ENCODE peak calls at places on chromosome 16, in nine cellular contexts. I is stomach, M is ascending aorta, R is lower leg skin, Q is endodermal cell, G is bronchial epithelial cell, E is skeletal muscle cell, X is PC-3, D is H7. J is an unnamed sample.

GRCh38 chr16:26985100-26986065 is 81.3 kb upstream of the C16orf82 start:
- DNase-seq in I (no peak), M (no peak), R (no peak), Q (peak), G (no peak), E (no peak), X (no peak), D (peak), J (no peak)

GRCh38 chr16:53249331-53249730 is 184.9 kb upstream of the RBL2 start:
- DNase-seq in I (no peak), M (no peak), R (no peak), Q (no peak), G (no peak), E (no peak), X (no peak), D (no peak), J (no peak)

GRCh38 chr16:85428899-85429775 is 184.0 kb upstream of the GSE1 start:
- DNase-seq in I (no peak), M (no peak), R (no peak), Q (peak), G (no peak), E (no peak), X (no peak), D (peak), J (no peak)

GRCh38 chr16:87895641-87896141 is 26.4 kb upstream of the SLC7A5 start:
- DNase-seq in I (peak), M (no peak), R (peak), Q (no peak), G (no peak), E (peak), X (no peak), D (no peak), J (no peak)

GRCh38 chr16:20166531-20167235 is 93.0 kb upstream of the GPR139 start:
- DNase-seq in I (no peak), M (no peak), R (no peak), Q (no peak), G (no peak), E (peak), X (no peak), D (peak), J (no peak)

GRCh38 chr16:13158427-13158826 is 257.0 kb downstream of the SHISA9 start:
- DNase-seq in I (no peak), M (no peak), R (no peak), Q (no peak), G (no peak), E (no peak), X (no peak), D (no peak), J (no peak)

GRCh38 chr16:56801762-56802161 is 63.2 kb upstream of the SLC12A3 start:
- DNase-seq in I (no peak), M (no peak), R (no peak), Q (no peak), G (no peak), E (no peak), X (no peak), D (no peak), J (no peak)

GRCh38 chr16:2537451-2538379 is at the start of gene PDPK1:
- DNase-seq in I (peak), M (peak), R (peak), Q (peak), G (peak), E (peak), X (peak), D (peak), J (peak)

GRCh38 chr16:58605562-58605961 is 24.1 kb downstream of the CNOT1 start:
- DNase-seq in I (no peak), M (no peak), R (no peak), Q (no peak), G (no peak), E (no peak), X (no peak), D (no peak), J (no peak)

GRCh38 chr16:77234611-77235010 is 35.4 kb downstream of the SYCE1L start:
- DNase-seq in I (no peak), M (no peak), R (no peak), Q (peak), G (peak), E (no peak), X (peak), D (peak), J (no peak)

GRCh38 chr16:84684592-84684965 is 15.2 kb upstream of the USP10 start:
- DNase-seq in I (no peak), M (no peak), R (no peak), Q (no peak), G (no peak), E (no peak), X (no peak), D (no peak), J (no peak)

DNA sequence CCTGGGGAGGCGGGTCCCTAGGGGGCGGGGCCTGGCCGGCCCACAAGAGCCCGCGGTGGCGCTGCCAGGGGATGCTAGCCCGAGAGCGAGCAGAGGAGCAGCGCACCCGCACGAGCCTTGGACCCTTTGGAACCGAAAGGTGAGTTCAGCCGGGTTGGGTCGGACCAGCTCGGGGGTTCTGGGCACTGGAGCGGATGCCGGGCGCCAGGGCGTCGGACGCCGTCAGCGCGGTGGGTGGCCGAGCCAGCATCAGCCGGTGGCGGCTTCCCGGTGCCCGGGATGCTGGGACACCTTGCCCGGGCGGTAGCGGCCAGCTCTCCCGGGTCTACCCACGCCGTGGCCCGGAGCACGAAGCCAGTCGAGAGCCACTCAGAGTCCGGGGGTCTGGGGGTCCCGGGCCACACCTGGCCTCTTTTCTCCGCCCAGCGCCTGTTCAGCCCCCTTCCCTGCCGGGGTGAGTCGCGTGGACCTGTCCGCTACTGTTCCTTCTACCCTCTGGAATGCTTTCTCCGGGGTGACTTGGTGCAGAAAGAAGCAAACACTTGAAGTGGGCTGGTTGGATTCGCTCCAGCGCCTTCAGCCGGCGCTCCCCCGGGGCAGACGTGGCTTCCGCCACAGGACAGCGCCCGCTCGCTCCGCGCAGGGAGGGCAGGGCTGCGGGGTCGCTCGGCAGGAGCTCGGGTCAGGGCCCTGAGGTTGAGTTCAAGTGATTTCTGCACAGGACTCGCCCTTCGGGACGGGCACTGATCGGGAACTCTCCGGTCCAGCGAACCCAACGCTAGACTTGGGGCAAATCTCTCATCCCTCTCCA is at the start of gene SCNN1G:
- DNase-seq in I (peak), M (no peak), R (no peak), Q (peak), G (no peak), E (no peak), X (no peak), D (peak), J (no peak)
- H3K4me3 ChIP-seq in I (peak), M (peak), R (peak), Q (peak), G (peak), E (peak), X (peak), D (peak), J (peak)

DNA sequence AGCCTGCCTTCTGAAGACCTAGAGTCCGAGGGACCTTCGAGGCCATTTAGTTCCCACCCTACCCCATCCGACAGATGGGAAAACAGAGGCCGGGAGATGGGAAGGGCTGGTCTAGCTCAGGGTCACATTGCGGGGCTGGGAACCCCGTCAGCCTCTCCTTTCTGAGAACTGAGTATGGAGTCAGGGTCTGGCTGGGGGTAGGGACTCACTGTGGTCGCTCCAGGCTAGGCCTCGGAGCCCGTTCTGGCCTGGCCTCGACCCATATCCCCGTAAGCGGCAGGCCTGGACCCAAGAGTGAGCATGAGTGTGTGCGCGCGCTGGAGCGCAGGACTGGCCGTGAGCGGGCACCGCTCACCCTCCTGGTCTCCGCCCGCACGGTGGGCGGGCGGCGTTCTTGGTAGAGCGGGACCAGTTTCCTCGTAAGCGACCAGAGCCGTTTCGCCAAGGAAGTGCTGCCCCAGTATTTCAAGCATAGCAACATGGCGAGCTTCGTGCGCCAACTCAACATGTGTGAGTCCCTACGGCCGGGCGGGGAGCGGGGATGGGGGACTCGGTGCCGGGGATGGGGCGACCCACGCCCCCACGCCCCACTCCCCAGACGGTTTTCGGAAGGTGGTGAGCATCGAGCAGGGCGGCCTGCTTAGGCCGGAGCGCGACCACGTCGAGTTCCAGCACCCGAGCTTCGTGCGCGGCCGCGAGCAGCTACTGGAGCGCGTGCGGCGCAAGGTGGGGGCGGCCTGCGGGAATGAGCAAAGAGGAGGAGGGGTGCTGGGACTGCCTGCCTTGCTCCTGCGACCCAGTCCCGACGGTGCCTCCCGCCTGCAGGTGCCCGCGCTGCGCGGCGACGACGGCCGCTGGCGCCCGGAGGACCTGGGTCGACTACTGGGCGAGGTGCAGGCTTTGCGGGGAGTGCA is 833 bp downstream of the HSF4 start:
- DNase-seq in I (no peak), M (no peak), R (no peak), Q (peak), G (no peak), E (no peak), X (no peak), D (peak), J (no peak)
- H3K4me3 ChIP-seq in I (peak), M (peak), R (no peak), Q (no peak), G (no peak), E (no peak), X (no peak), D (peak), J (no peak)

GRCh38 chr16:8407351-8407750 is 183.0 kb downstream of the TMEM114 start:
- DNase-seq in I (no peak), M (no peak), R (no peak), Q (no peak), G (no peak), E (no peak), X (no peak), D (no peak), J (no peak)

GRCh38 chr16:8397223-8397622 is 193.1 kb downstream of the TMEM114 start:
- DNase-seq in I (no peak), M (no peak), R (no peak), Q (no peak), G (no peak), E (no peak), X (no peak), D (no peak), J (no peak)

GRCh38 chr16:8398548-8398947 is 191.8 kb downstream of the TMEM114 start:
- DNase-seq in I (no peak), M (no peak), R (no peak), Q (no peak), G (no peak), E (no peak), X (no peak), D (no peak), J (no peak)

GRCh38 chr16:8403978-8404738 is 186.2 kb downstream of the TMEM114 start:
- DNase-seq in I (no peak), M (no peak), R (no peak), Q (no peak), G (no peak), E (no peak), X (no peak), D (no peak), J (no peak)

DNA sequence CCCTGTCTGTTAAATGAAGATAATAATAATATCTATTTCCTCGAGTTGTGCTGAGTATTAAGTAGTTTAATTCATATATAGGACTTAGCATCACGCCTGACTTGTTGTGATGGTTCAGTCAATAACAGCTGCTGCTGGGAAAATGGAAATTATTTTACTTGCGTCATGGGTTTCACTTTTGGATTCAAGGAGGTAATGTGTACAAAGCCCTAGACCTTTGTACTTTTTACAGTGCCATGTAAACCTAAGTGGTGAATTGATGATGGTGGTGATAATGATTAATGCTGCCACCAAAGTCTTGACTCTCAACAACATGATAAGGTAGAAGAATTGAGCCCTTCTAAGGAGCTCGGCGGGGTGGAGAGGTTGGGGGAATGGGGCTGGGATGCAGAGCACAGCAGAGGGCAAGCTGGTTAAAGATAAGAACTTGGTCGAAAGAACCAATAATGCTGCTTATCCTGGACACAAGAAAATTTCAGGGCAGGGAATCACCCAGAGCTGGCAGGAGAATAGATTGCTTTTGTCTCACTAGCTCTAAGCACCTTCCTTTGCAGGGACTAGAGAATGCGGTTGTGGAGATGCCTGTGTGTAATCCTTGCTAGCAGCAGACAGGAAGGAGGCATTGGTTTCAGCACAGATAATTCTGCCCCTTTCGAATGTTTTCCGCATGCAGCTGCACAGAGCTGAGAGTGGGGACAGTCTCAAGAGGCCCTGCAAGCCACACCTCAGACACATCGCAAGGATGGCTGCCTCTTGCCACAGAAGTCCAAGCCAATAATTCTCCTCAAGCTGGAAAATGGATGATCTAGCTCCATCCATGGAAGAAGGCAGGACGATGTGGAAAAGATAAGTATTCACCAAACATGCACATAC is 187.1 kb downstream of the TMEM114 start:
- DNase-seq in I (no peak), M (no peak), R (no peak), Q (no peak), G (no peak), E (no peak), X (no peak), D (no peak), J (no peak)
- H3K4me3 ChIP-seq in I (no peak), M (no peak), R (no peak), Q (no peak), G (no peak), E (no peak), X (no peak), D (no peak), J (no peak)

DNA sequence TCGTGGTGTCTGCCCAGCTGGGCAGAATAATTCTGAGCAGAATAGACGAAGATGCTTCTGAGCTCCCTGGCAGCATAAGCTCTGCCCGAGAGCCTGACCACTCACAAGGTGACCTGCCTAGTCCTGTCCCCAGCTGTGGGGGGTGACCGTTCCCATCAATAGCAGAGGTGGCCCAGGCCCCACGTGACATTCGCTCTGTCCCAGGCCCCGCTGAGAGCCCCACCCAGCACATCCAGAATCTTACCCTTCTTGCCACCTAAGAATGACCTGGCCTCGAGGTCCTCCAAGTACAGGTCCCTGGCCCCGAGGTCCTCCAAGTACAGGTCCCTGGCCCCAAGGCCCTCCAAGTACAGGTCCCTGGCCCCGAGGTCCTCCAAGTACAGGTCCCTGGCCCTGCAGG is 695 bp upstream of the TMEM204 start:
- DNase-seq in I (no peak), M (no peak), R (no peak), Q (no peak), G (no peak), E (no peak), X (no peak), D (no peak), J (no peak)
- H3K4me3 ChIP-seq in I (peak), M (peak), R (no peak), Q (no peak), G (no peak), E (no peak), X (no peak), D (no peak), J (no peak)

DNA sequence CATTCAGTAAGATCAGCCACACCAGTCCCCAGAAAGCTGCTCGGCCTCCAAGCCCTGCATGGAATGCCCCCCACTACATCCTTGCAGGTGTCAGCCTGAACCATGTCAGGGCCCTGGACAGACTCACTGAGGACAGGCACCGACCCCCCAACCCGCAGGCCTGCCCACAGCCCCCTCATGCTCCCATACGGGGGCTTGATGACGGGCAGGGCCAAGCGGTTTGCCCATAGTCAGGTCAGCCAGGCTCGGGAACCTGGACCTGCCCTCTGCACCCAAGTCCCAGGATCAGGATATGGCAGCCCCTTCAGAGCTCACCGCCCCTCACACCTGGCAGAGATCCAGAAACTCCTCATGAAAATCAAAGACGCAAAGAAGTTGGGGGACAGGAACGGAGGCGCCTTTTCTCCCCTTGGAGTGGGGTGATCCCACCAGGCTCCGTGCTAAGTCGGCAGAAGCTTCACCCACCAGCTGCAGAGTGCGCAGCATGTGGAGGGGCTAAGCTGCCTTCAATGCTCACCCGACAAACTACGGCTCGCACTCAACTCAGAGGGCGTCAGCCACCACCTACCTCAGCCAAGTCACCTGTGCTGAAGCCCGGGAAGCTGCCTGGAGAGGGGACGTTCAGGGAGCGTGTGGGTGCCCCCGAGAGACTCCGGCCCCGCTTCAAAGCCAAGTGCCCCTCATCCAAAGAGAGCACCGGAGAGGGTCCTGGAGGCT is 26.5 kb downstream of the GNPTG start:
- DNase-seq in I (no peak), M (no peak), R (no peak), Q (peak), G (no peak), E (no peak), X (peak), D (no peak), J (no peak)
- H3K4me3 ChIP-seq in I (peak), M (peak), R (no peak), Q (peak), G (no peak), E (peak), X (peak), D (peak), J (peak)

GRCh38 chr16:29863669-29863984 is 601 bp upstream of the CDIPT start:
- DNase-seq in I (no peak), M (no peak), R (no peak), Q (no peak), G (no peak), E (no peak), X (no peak), D (no peak), J (no peak)
- H3K4me3 ChIP-seq in I (peak), M (peak), R (no peak), Q (no peak), G (no peak), E (peak), X (no peak), D (peak), J (peak)

DNA sequence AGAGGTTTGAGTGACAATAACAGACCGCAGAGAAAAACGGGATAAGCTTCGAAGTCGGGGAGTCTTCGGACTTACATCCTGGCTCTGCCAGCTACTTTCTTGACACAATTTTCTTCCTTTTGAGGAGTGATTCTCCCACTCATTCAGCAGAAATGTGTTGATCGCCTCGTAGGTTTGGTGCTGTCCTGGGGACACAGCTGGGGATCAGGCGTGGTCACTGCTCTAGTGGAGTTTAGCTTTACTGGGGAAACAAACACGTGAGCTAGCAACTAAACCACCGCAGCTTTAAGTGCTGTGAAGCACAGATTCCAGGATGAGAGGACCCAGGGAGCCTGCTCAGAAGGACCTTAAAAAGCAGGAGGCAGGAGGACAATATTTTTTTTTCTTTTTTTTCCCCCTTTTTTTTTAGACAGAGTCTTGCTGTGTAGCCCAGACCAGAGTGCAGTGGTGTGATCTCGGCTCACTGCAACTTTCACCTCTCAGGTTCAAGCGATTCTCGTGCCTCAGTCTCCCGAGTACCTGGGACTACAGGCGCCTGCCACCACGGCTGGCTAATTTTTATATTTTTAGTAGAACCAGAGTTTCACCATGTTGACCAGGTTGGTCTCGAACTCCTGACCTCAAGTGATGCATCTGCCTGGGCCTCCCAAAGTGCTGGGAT is 858 bp downstream of the NUBP1 start:
- DNase-seq in I (no peak), M (no peak), R (peak), Q (no peak), G (no peak), E (no peak), X (no peak), D (no peak), J (no peak)
- H3K4me3 ChIP-seq in I (peak), M (peak), R (no peak), Q (peak), G (peak), E (peak), X (peak), D (peak), J (peak)

GRCh38 chr16:31010943-31011342 is 505 bp upstream of the STX1B start:
- DNase-seq in I (no peak), M (no peak), R (no peak), Q (no peak), G (no peak), E (no peak), X (no peak), D (no peak), J (no peak)
- H3K4me3 ChIP-seq in I (no peak), M (no peak), R (no peak), Q (peak), G (no peak), E (peak), X (no peak), D (peak), J (peak)

J was measured in AG04449.